ENCODE peak calls at places on chromosomes 3 and 15, in four cellular contexts. Y is stomach, D is transverse colon, I is tibial nerve. O is an unnamed sample. For H3K9me3, the result is how much of the 10 kb centered on the place peaks cover.

GRCh38 chr3:59877263-59877662 is 827.4 kb upstream of the CFAP20DC start:
- DNase-seq in D (no peak), I (no peak), Y (no peak), O (no peak)

GRCh38 chr3:64836097-64836496 is 148.3 kb upstream of the ADAMTS9 start:
- DNase-seq in Y (no peak), I (no peak), D (no peak), O (no peak)

GRCh38 chr3:60742606-60743145 is 508.6 kb downstream of the FHIT start:
- DNase-seq in I (no peak), D (no peak), Y (no peak), O (no peak)

GRCh38 chr15:96440978-96441377 is 110.5 kb downstream of the NR2F2 start:
- DNase-seq in D (no peak), Y (no peak), I (no peak), O (no peak)

GRCh38 chr3:151213881-151214280 is 10.9 kb upstream of the GPR171 start:
- DNase-seq in Y (no peak), I (no peak), D (no peak), O (no peak)

GRCh38 chr3:52093751-52094525 is 37.6 kb upstream of the DUSP7 start:
- DNase-seq in I (no peak), D (no peak), Y (no peak), O (no peak)

GRCh38 chr3:12708584-12709192 is 44.8 kb upstream of the RAF1 start:
- DNase-seq in D (no peak), Y (peak), I (no peak), O (no peak)

GRCh38 chr3:36444909-36445308 is 64.6 kb downstream of the STAC start:
- DNase-seq in I (no peak), Y (no peak), D (no peak), O (no peak)

GRCh38 chr3:106206613-106207012 is 337.8 kb upstream of the CBLB start:
- DNase-seq in Y (no peak), D (no peak), I (no peak), O (no peak)

GRCh38 chr3:18402140-18402834 is 22.9 kb downstream of the SATB1 start:
- DNase-seq in Y (no peak), D (no peak), I (no peak), O (no peak)

GRCh38 chr3:103055021-103055420 is 620.2 kb downstream of the ZPLD1 start:
- DNase-seq in D (no peak), Y (no peak), I (no peak), O (no peak)

GRCh38 chr3:8318002-8318649 is 183.5 kb upstream of the LMCD1 start:
- DNase-seq in D (no peak), Y (no peak), I (no peak), O (no peak)

GRCh38 chr3:101381809-101382208 is 61.4 kb upstream of the IMPG2 start:
- DNase-seq in D (no peak), I (no peak), Y (no peak), O (no peak)

GRCh38 chr3:16381426-16381825 is 116.4 kb downstream of the OXNAD1 start:
- DNase-seq in D (no peak), I (no peak), Y (no peak), O (no peak)

GRCh38 chr15:50816191-50816590 is 50.7 kb upstream of the SPPL2A start:
- DNase-seq in I (no peak), D (peak), Y (peak), O (no peak)

GRCh38 chr3:186502138-186502941 is 41.8 kb downstream of the CRYGS start:
- DNase-seq in Y (no peak), I (no peak), D (no peak), O (no peak)

GRCh38 chr15:67406257-67406861 is 114.6 kb upstream of the C15orf61 start:
- DNase-seq in I (no peak), Y (no peak), D (no peak), O (no peak)

GRCh38 chr3:110846971-110847370 is 224.6 kb upstream of the NECTIN3 start:
- DNase-seq in D (no peak), I (no peak), Y (no peak), O (no peak)

GRCh38 chr3:43473737-43474136 is 148.1 kb downstream of the ANO10 start:
- DNase-seq in Y (no peak), I (no peak), D (no peak), O (no peak)

GRCh38 chr3:2130726-2131125 is 32.1 kb downstream of the CNTN4 start:
- DNase-seq in D (no peak), Y (no peak), I (no peak), O (no peak)

GRCh38 chr3:78029775-78030174 is 989.9 kb downstream of the ROBO2 start:
- DNase-seq in D (no peak), Y (no peak), I (no peak), O (no peak)

GRCh38 chr3:31634485-31634884 is 101.8 kb downstream of the STT3B start:
- DNase-seq in D (no peak), Y (no peak), I (no peak), O (no peak)

GRCh38 chr3:76859596-76859995 is 180.3 kb upstream of the ROBO2 start:
- DNase-seq in D (no peak), I (no peak), Y (no peak), O (no peak)

GRCh38 chr15:38991701-38992100 is 427.1 kb upstream of the RASGRP1 start:
- DNase-seq in Y (no peak), D (no peak), I (no peak), O (no peak)

GRCh38 chr3:112817271-112817670 is 29.4 kb downstream of the CD200R1L start:
- DNase-seq in D (no peak), Y (no peak), I (no peak), O (no peak)

GRCh38 chr3:43155464-43156121 is 49.7 kb upstream of the POMGNT2 start:
- DNase-seq in I (peak), Y (peak), D (peak), O (peak)

GRCh38 chr3:184466413-184466960 is 86.6 kb downstream of the CHRD start:
- DNase-seq in Y (no peak), I (no peak), D (peak), O (peak)

GRCh38 chr15:43008150-43008549 is 87.6 kb upstream of the TTBK2 start:
- DNase-seq in I (no peak), Y (no peak), D (no peak), O (no peak)
- H3K9me3 ChIP-seq in I (under half), Y (under half), D (under half), O (under half)

GRCh38 chr3:72297481-72297880 is 512.5 kb upstream of the PROK2 start:
- DNase-seq in Y (no peak), D (no peak), I (no peak), O (no peak)

GRCh38 chr3:72298201-72299155 is 513.5 kb upstream of the PROK2 start:
- DNase-seq in Y (no peak), D (no peak), I (no peak), O (no peak)

GRCh38 chr3:72299823-72300222 is 514.9 kb upstream of the PROK2 start:
- DNase-seq in Y (no peak), I (no peak), D (no peak), O (no peak)

GRCh38 chr3:72300621-72301020 is 515.7 kb upstream of the PROK2 start:
- DNase-seq in I (no peak), Y (no peak), D (no peak), O (no peak)

GRCh38 chr3:72299321-72299802 is 514.4 kb upstream of the PROK2 start:
- DNase-seq in I (no peak), Y (no peak), D (no peak), O (no peak)
- TF ChIP-seq CTCF in I (no peak), Y (no peak), D (no peak), O (no peak)

DNA sequence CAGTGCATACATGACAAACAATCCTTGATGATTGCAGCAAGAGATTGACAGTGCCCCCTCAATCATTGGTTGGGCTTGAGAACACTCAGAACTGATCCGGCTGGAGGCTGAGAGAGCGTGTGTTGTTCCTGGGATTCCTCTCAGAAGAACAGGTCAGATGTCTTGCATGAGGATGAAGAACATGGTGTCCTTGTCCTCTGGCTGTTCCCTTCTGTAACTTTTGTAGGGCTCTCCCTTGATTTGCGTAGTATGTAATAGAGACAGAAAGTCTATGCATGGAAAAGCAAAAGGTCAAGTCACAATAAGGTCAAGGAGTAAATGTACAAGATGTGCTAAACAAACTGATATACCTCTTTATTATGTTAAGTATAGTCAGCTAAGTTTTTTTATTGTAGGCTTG is 8.2 kb downstream of the CHST2 start:
- DNase-seq in Y (no peak), D (no peak), I (no peak), O (no peak)
- TF ChIP-seq EP300 in Y (no peak), D (no peak), I (no peak), O (no peak)

DNA sequence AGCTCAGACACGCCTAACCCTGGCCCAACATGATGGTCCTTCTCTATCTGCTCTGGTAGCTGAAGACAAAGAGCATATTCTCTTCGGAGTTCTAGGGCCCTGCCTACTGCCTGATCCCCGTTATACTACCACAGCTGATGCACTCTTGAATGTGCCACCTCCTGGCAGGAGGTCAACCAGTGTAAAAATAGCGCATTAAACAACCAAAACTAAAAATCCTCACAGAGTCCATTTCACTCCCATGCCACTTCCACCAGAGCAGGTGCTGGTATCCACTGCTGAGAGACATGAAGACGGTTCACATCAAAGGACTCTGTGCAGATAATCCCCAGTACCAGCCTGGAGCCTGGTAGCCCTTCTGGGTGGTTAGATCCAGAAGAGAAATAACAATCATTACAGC is 44.5 kb downstream of the CEP70 start:
- DNase-seq in D (no peak), Y (no peak), I (no peak), O (no peak)
- H3K9me3 ChIP-seq in D (under half), Y (half or more), I (under half), O (under half)

DNA sequence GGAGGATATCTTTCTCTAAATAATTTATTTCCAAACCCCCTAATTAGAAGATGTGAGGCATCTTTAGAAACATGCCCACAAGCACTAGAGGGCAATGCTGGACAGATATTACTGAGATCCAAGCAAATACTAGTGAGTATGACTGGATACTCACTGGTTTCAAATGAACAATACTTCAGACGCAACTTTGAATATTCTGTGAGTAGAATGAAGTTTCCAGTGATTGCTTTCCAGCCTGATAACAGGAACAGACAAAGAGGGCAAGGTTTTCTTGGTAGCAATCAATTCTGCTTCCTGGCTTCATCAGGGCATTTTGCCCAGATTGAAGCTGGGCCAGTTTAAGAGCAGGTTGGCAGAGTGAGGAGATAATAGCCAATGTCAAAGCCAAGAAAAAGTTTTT is 442.6 kb upstream of the PDZRN3 start:
- DNase-seq in I (no peak), Y (peak), D (no peak), O (no peak)
- TF ChIP-seq CTCF in I (no peak), Y (no peak), D (no peak), O (no peak)

GRCh38 chr3:160081958-160082533 is 93.4 kb downstream of the IL12A start:
- DNase-seq in D (no peak), Y (no peak), I (no peak), O (no peak)

GRCh38 chr3:160088492-160089137 is 100.0 kb downstream of the IL12A start:
- DNase-seq in D (no peak), Y (no peak), I (no peak), O (no peak)

GRCh38 chr3:160090653-160091052 is 102.0 kb downstream of the IL12A start:
- DNase-seq in Y (no peak), D (no peak), I (no peak), O (no peak)

GRCh38 chr3:160084998-160085397 is 96.4 kb downstream of the IL12A start:
- DNase-seq in Y (no peak), I (no peak), D (no peak), O (no peak)
- TF ChIP-seq EP300 in Y (no peak), I (no peak), D (no peak), O (no peak)

DNA sequence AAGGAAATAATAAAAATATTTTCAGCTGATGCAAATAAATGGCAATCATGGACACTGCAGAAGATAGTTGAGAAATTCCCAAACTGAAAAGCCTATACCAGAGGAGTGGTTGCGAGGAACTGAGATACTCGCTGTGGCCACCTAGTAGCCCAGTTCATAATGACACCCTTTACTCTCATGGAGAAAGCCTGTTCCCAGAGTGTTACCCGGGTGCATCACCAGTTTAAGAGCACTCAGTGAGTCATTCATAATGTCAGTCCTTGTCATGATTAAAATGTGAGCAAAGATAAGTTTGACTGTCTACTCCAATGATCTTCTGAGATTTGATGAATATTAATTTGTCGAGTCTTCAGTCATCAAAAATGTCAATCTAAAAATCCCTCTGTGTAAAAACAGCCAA is 138.4 kb upstream of the LRRC3B start:
- DNase-seq in I (no peak), Y (no peak), D (no peak), O (no peak)
- H3K9me3 ChIP-seq in I (under half), Y (under half), D (under half), O (under half)

GRCh38 chr3:69462826-69463100 is 76.9 kb upstream of the FRMD4B start:
- DNase-seq in Y (no peak), I (no peak), D (no peak), O (no peak)
- TF ChIP-seq CTCF in Y (no peak), I (no peak), D (no peak), O (no peak)

GRCh38 chr15:64571857-64572291 is 111.5 kb downstream of the ZNF609 start:
- DNase-seq in Y (peak), D (no peak), I (no peak), O (no peak)
- TF ChIP-seq EP300 in Y (no peak), D (no peak), I (no peak), O (no peak)